ENCODE peak calls at places on chromosomes 7 and 10, in six cellular contexts. One of them, this sample, is unnamed.

GRCh38 chr10:10038358-10038757 is 979.3 kb upstream of the CELF2 start:
- DNase-seq in sigmoid colon: no peak
- DNase-seq in A549: no peak
- DNase-seq in SK-N-SH: no peak
- DNase-seq in tibial nerve: no peak
- DNase-seq in transverse colon: no peak
- DNase-seq in this sample: no peak

GRCh38 chr7:44348851-44349781 is 23.7 kb upstream of the CAMK2B start:
- DNase-seq in tibial nerve: no peak
- DNase-seq in transverse colon: no peak
- DNase-seq in SK-N-SH: no peak
- DNase-seq in A549: no peak
- DNase-seq in sigmoid colon: no peak
- DNase-seq in this sample: no peak

GRCh38 chr10:24723386-24723787 is 300 bp downstream of the ARHGAP21 start:
- DNase-seq in SK-N-SH: peak
- DNase-seq in tibial nerve: no peak
- DNase-seq in sigmoid colon: peak
- DNase-seq in A549: peak
- DNase-seq in transverse colon: peak
- DNase-seq in this sample: peak

GRCh38 chr7:122306320-122307227 is 2.0 kb upstream of the FEZF1 start:
- DNase-seq in tibial nerve: no peak
- DNase-seq in A549: no peak
- DNase-seq in transverse colon: no peak
- DNase-seq in SK-N-SH: no peak
- DNase-seq in sigmoid colon: no peak
- DNase-seq in this sample: no peak

GRCh38 chr7:92682324-92682723 is 92.1 kb upstream of the FAM133B start:
- DNase-seq in A549: no peak
- DNase-seq in tibial nerve: no peak
- DNase-seq in SK-N-SH: no peak
- DNase-seq in transverse colon: peak
- DNase-seq in sigmoid colon: no peak
- DNase-seq in this sample: no peak

GRCh38 chr10:58179238-58179637 is 88.5 kb downstream of the IPMK start:
- DNase-seq in transverse colon: no peak
- DNase-seq in tibial nerve: no peak
- DNase-seq in SK-N-SH: no peak
- DNase-seq in A549: no peak
- DNase-seq in sigmoid colon: no peak
- DNase-seq in this sample: no peak

GRCh38 chr7:137417464-137417863 is 73.9 kb upstream of the PTN start:
- DNase-seq in SK-N-SH: no peak
- DNase-seq in transverse colon: no peak
- DNase-seq in A549: no peak
- DNase-seq in tibial nerve: no peak
- DNase-seq in sigmoid colon: no peak
- DNase-seq in this sample: no peak

GRCh38 chr7:23346316-23346715 is 47.2 kb downstream of the MALSU1 start:
- DNase-seq in A549: no peak
- DNase-seq in sigmoid colon: no peak
- DNase-seq in SK-N-SH: no peak
- DNase-seq in transverse colon: no peak
- DNase-seq in tibial nerve: no peak
- DNase-seq in this sample: no peak

GRCh38 chr7:774161-775109 is 47.4 kb upstream of the PRKAR1B start:
- DNase-seq in A549: peak
- DNase-seq in SK-N-SH: peak
- DNase-seq in sigmoid colon: no peak
- DNase-seq in tibial nerve: no peak
- DNase-seq in transverse colon: peak
- DNase-seq in this sample: peak

GRCh38 chr7:101950450-101951119 is 133.2 kb downstream of the CUX1 start:
- DNase-seq in tibial nerve: no peak
- DNase-seq in A549: peak
- DNase-seq in sigmoid colon: peak
- DNase-seq in SK-N-SH: no peak
- DNase-seq in transverse colon: no peak
- DNase-seq in this sample: no peak

GRCh38 chr7:47581821-47582747 is at the start of gene TNS3:
- DNase-seq in tibial nerve: no peak
- DNase-seq in sigmoid colon: no peak
- DNase-seq in SK-N-SH: peak
- DNase-seq in A549: no peak
- DNase-seq in transverse colon: peak
- DNase-seq in this sample: peak

GRCh38 chr10:85557077-85557476 is 809.5 kb downstream of the GRID1 start:
- DNase-seq in tibial nerve: no peak
- DNase-seq in transverse colon: no peak
- DNase-seq in A549: no peak
- DNase-seq in sigmoid colon: no peak
- DNase-seq in SK-N-SH: no peak
- DNase-seq in this sample: no peak

GRCh38 chr7:144069511-144069910 is at the start of gene OR2A25:
- DNase-seq in A549: no peak
- DNase-seq in SK-N-SH: no peak
- DNase-seq in transverse colon: no peak
- DNase-seq in sigmoid colon: no peak
- DNase-seq in tibial nerve: no peak
- DNase-seq in this sample: no peak

GRCh38 chr7:158030566-158030965 is 557.1 kb downstream of the PTPRN2 start:
- DNase-seq in transverse colon: no peak
- DNase-seq in SK-N-SH: no peak
- DNase-seq in sigmoid colon: peak
- DNase-seq in A549: no peak
- DNase-seq in tibial nerve: no peak
- DNase-seq in this sample: peak

GRCh38 chr10:100553929-100554328 is 18.2 kb downstream of the HIF1AN start:
- DNase-seq in transverse colon: no peak
- DNase-seq in tibial nerve: no peak
- DNase-seq in sigmoid colon: no peak
- DNase-seq in A549: no peak
- DNase-seq in SK-N-SH: no peak
- DNase-seq in this sample: no peak

GRCh38 chr7:157483971-157484410 is 147.2 kb downstream of the DNAJB6 start:
- DNase-seq in SK-N-SH: no peak
- DNase-seq in A549: no peak
- DNase-seq in tibial nerve: no peak
- DNase-seq in transverse colon: no peak
- DNase-seq in sigmoid colon: peak
- DNase-seq in this sample: no peak

GRCh38 chr10:88077977-88078376 is 214.6 kb downstream of the PTEN start:
- DNase-seq in tibial nerve: no peak
- DNase-seq in transverse colon: no peak
- DNase-seq in A549: no peak
- DNase-seq in SK-N-SH: no peak
- DNase-seq in sigmoid colon: no peak
- DNase-seq in this sample: no peak

GRCh38 chr10:92356041-92356440 is 65.1 kb downstream of the MARCHF5 start:
- DNase-seq in sigmoid colon: no peak
- DNase-seq in A549: no peak
- DNase-seq in transverse colon: no peak
- DNase-seq in tibial nerve: no peak
- DNase-seq in SK-N-SH: no peak
- DNase-seq in this sample: no peak

GRCh38 chr7:85685901-85686300 is 499.0 kb upstream of the SEMA3D start:
- DNase-seq in tibial nerve: no peak
- DNase-seq in sigmoid colon: no peak
- DNase-seq in A549: no peak
- DNase-seq in SK-N-SH: no peak
- DNase-seq in transverse colon: no peak
- DNase-seq in this sample: no peak

GRCh38 chr7:29287366-29287765 is 92.8 kb downstream of the CHN2 start:
- DNase-seq in sigmoid colon: no peak
- DNase-seq in SK-N-SH: no peak
- DNase-seq in A549: peak
- DNase-seq in transverse colon: no peak
- DNase-seq in tibial nerve: no peak
- DNase-seq in this sample: no peak

GRCh38 chr10:22853906-22854447 is 73.9 kb upstream of the ARMC3 start:
- DNase-seq in A549: no peak
- DNase-seq in sigmoid colon: no peak
- DNase-seq in tibial nerve: no peak
- DNase-seq in transverse colon: no peak
- DNase-seq in SK-N-SH: no peak
- DNase-seq in this sample: no peak

GRCh38 chr7:139453673-139454321 is 29.7 kb downstream of the KLRG2 start:
- DNase-seq in tibial nerve: no peak
- DNase-seq in sigmoid colon: no peak
- DNase-seq in A549: no peak
- DNase-seq in SK-N-SH: no peak
- DNase-seq in transverse colon: no peak
- DNase-seq in this sample: no peak

GRCh38 chr7:139455789-139456188 is 27.7 kb downstream of the KLRG2 start:
- DNase-seq in A549: no peak
- DNase-seq in SK-N-SH: no peak
- DNase-seq in transverse colon: no peak
- DNase-seq in sigmoid colon: no peak
- DNase-seq in tibial nerve: no peak
- DNase-seq in this sample: no peak

GRCh38 chr7:139452948-139453672 is 30.4 kb downstream of the KLRG2 start:
- DNase-seq in SK-N-SH: no peak
- DNase-seq in transverse colon: no peak
- DNase-seq in tibial nerve: no peak
- DNase-seq in sigmoid colon: no peak
- DNase-seq in A549: no peak
- DNase-seq in this sample: no peak

GRCh38 chr7:139450851-139451250 is 32.6 kb downstream of the KLRG2 start:
- DNase-seq in SK-N-SH: no peak
- DNase-seq in tibial nerve: no peak
- DNase-seq in A549: no peak
- DNase-seq in transverse colon: no peak
- DNase-seq in sigmoid colon: no peak
- DNase-seq in this sample: no peak

DNA sequence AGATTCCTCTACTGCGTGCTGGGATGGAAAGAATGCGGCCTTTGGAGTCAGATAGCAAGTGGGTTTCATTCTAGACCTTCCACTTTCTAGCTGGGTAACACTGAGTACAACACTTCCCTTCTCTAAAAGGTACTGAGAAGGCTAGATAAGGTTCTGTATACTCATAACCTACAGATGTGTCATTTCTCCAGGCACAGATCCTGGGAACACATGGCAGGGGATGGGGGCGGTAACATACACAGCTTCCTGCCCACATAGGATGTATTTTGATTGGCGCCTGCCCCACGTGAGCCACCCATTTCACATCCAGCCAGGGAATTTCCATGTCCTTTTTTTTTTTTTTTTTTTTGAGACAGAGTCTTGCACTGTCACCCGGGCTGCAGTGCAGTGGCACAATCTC is 31.8 kb downstream of the KLRG2 start:
- DNase-seq in sigmoid colon: no peak
- DNase-seq in SK-N-SH: no peak
- DNase-seq in A549: no peak
- DNase-seq in transverse colon: no peak
- DNase-seq in tibial nerve: no peak
- DNase-seq in this sample: no peak
- TF ChIP-seq EP300 in sigmoid colon: no peak
- TF ChIP-seq EP300 in SK-N-SH: no peak
- TF ChIP-seq EP300 in A549: no peak
- TF ChIP-seq EP300 in transverse colon: no peak
- TF ChIP-seq EP300 in tibial nerve: no peak
- TF ChIP-seq EP300 in this sample: no peak

GRCh38 chr10:73781879-73782748 is at the start of gene CHCHD1:
- DNase-seq in tibial nerve: peak
- DNase-seq in SK-N-SH: peak
- DNase-seq in transverse colon: peak
- DNase-seq in A549: peak
- DNase-seq in sigmoid colon: peak
- DNase-seq in this sample: peak
- TF ChIP-seq EP300 in tibial nerve: peak
- TF ChIP-seq EP300 in SK-N-SH: no peak
- TF ChIP-seq EP300 in transverse colon: no peak
- TF ChIP-seq EP300 in A549: no peak
- TF ChIP-seq EP300 in sigmoid colon: no peak
- TF ChIP-seq EP300 in this sample: no peak

GRCh38 chr7:129750091-129750870 is 138.8 kb downstream of the NRF1 start:
- DNase-seq in sigmoid colon: no peak
- DNase-seq in SK-N-SH: no peak
- DNase-seq in transverse colon: no peak
- DNase-seq in A549: no peak
- DNase-seq in tibial nerve: no peak
- DNase-seq in this sample: no peak

GRCh38 chr7:129751916-129752315 is 140.4 kb downstream of the NRF1 start:
- DNase-seq in sigmoid colon: no peak
- DNase-seq in tibial nerve: no peak
- DNase-seq in A549: no peak
- DNase-seq in SK-N-SH: no peak
- DNase-seq in transverse colon: no peak
- DNase-seq in this sample: no peak

GRCh38 chr7:129748710-129749109 is 137.2 kb downstream of the NRF1 start:
- DNase-seq in tibial nerve: no peak
- DNase-seq in transverse colon: no peak
- DNase-seq in A549: no peak
- DNase-seq in sigmoid colon: no peak
- DNase-seq in SK-N-SH: peak
- DNase-seq in this sample: no peak

GRCh38 chr7:129757991-129758390 is 146.5 kb downstream of the NRF1 start:
- DNase-seq in sigmoid colon: no peak
- DNase-seq in A549: no peak
- DNase-seq in tibial nerve: no peak
- DNase-seq in transverse colon: no peak
- DNase-seq in SK-N-SH: no peak
- DNase-seq in this sample: no peak

GRCh38 chr7:129752760-129753159 is 141.2 kb downstream of the NRF1 start:
- DNase-seq in sigmoid colon: no peak
- DNase-seq in transverse colon: no peak
- DNase-seq in A549: no peak
- DNase-seq in tibial nerve: no peak
- DNase-seq in SK-N-SH: no peak
- DNase-seq in this sample: no peak
- TF ChIP-seq EP300 in sigmoid colon: no peak
- TF ChIP-seq EP300 in transverse colon: no peak
- TF ChIP-seq EP300 in A549: no peak
- TF ChIP-seq EP300 in tibial nerve: no peak
- TF ChIP-seq EP300 in SK-N-SH: no peak
- TF ChIP-seq EP300 in this sample: no peak

DNA sequence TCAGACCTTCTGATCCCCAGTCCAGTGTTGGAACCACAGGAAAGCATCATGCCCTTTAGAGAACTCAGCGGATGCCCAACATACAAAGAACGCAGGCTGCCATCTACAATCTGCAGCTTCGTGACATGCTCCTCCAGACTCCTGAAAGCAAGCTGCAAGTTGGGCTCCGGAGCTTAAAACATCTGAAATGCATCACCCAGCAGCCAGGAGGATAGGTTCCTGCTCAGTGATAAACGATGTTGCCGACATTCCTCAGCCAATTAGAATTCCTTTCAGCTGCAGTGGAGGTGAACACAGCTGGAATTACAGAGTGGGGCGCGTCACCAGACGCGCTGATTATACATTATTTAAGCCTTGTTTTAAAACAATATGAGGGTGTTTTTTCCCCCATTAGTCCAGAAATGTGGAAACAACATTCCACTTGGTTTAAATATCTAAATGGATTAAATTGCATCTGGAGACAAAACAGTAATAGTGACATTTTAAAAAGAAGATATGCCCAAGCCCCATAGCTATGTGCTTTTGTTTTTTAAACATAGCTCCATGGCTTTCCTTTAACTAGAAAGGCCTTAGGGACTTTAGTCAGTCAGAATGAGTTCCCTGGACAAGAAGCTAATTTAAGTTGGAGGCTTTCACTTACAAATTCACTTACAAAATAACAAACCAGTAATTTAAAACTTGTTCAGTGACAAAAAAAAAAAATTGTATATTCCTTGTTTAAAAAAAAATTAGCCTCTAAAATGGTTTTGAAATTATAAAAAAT is 6.3 kb downstream of the SMURF1 start:
- DNase-seq in sigmoid colon: no peak
- DNase-seq in transverse colon: no peak
- DNase-seq in SK-N-SH: peak
- DNase-seq in A549: peak
- DNase-seq in tibial nerve: no peak
- DNase-seq in this sample: no peak
- TF ChIP-seq EP300 in sigmoid colon: no peak
- TF ChIP-seq EP300 in transverse colon: no peak
- TF ChIP-seq EP300 in SK-N-SH: peak
- TF ChIP-seq EP300 in A549: no peak
- TF ChIP-seq EP300 in tibial nerve: no peak
- TF ChIP-seq EP300 in this sample: no peak